ENCODE peak calls at places on chromosomes 6 and 20, in seven cellular contexts. F is suprapubic skin, J is fibroblast of villous mesenchyme, T is AG04449, L is SJSA1, S is heart right ventricle, X is lower lobe of right lung. W is an unnamed sample.

GRCh38 chr6:3887150-3887700 is 38.1 kb downstream of the FAM50B start:
- DNase-seq in F (peak; percentile 76), J (peak; percentile 61), T (no peak), L (no peak), S (peak; percentile 29), X (no peak), W (no peak)

GRCh38 chr6:30885481-30885998 is 1.2 kb downstream of the DDR1 start:
- DNase-seq in F (no peak), J (peak; percentile 19), T (no peak), L (no peak), S (no peak), X (no peak), W (no peak)

GRCh38 chr20:34546751-34547181 is 11.8 kb upstream of the MAP1LC3A start:
- DNase-seq in F (no peak), J (no peak), T (no peak), L (no peak), S (no peak), X (no peak), W (no peak)

GRCh38 chr6:329888-330691 is 37.8 kb downstream of the DUSP22 start:
- DNase-seq in F (no peak), J (peak; percentile 81), T (no peak), L (no peak), S (no peak), X (peak; percentile 49), W (no peak)

GRCh38 chr6:52820198-52820597 is 16.6 kb upstream of the GSTA1 start:
- DNase-seq in F (no peak), J (no peak), T (peak; percentile 23), L (no peak), S (no peak), X (no peak), W (no peak)

GRCh38 chr20:49542514-49542991 is 25.4 kb downstream of the PTGIS start:
- DNase-seq in F (no peak), J (no peak), T (no peak), L (peak; percentile 27), S (no peak), X (no peak), W (no peak)

GRCh38 chr6:82080767-82081166 is 166.8 kb downstream of the IBTK start:
- DNase-seq in F (no peak), J (peak; percentile 30), T (no peak), L (no peak), S (no peak), X (no peak), W (no peak)

GRCh38 chr6:125099211-125100017 is 54.2 kb upstream of the TPD52L1 start:
- DNase-seq in F (no peak), J (peak; percentile 45), T (no peak), L (peak; percentile 86), S (peak; percentile 58), X (peak; percentile 73), W (no peak)

GRCh38 chr6:106256201-106256968 is 69.2 kb downstream of the ATG5 start:
- DNase-seq in F (no peak), J (peak; percentile 38), T (no peak), L (no peak), S (no peak), X (no peak), W (no peak)

GRCh38 chr6:129872591-129872990 is 11.5 kb upstream of the TMEM244 start:
- DNase-seq in F (no peak), J (no peak), T (no peak), L (no peak), S (no peak), X (no peak), W (no peak)

GRCh38 chr6:30721198-30722024 is 1.3 kb downstream of the TUBB start:
- DNase-seq in F (peak; percentile 92), J (peak; percentile 92), T (no peak), L (peak; percentile 92), S (peak; percentile 93), X (peak; percentile 94), W (peak; percentile 78)

GRCh38 chr6:112827793-112828192 is 480.7 kb downstream of the RFPL4B start:
- DNase-seq in F (no peak), J (no peak), T (no peak), L (no peak), S (peak; percentile 56), X (no peak), W (no peak)

GRCh38 chr6:3381233-3382065 is 75.4 kb downstream of the SLC22A23 start:
- DNase-seq in F (no peak), J (no peak), T (no peak), L (no peak), S (peak; percentile 24), X (no peak), W (no peak)

GRCh38 chr6:137271245-137272183 is 52.3 kb upstream of the IFNGR1 start:
- DNase-seq in F (no peak), J (peak; percentile 59), T (no peak), L (no peak), S (no peak), X (no peak), W (peak; percentile 10)

GRCh38 chr6:96509281-96509680 is 12.3 kb upstream of the UFL1 start:
- DNase-seq in F (no peak), J (no peak), T (no peak), L (no peak), S (no peak), X (no peak), W (no peak)

GRCh38 chr20:19885981-19886665 is 128.1 kb downstream of the RIN2 start:
- DNase-seq in F (no peak), J (peak; percentile 62), T (no peak), L (peak; percentile 79), S (peak; percentile 46), X (peak; percentile 70), W (no peak)

GRCh38 chr6:40543133-40543532 is 44.0 kb downstream of the LRFN2 start:
- DNase-seq in F (no peak), J (no peak), T (no peak), L (no peak), S (no peak), X (no peak), W (no peak)

GRCh38 chr6:44053760-44054556 is 73.3 kb downstream of the MRPL14 start:
- DNase-seq in F (no peak), J (peak; percentile 96), T (no peak), L (peak; percentile 72), S (no peak), X (no peak), W (no peak)

GRCh38 chr6:134502614-134503541 is 185.0 kb upstream of the SGK1 start:
- DNase-seq in F (no peak), J (no peak), T (no peak), L (no peak), S (no peak), X (no peak), W (no peak)

GRCh38 chr6:98636941-98637340 is 197.4 kb upstream of the POU3F2 start:
- DNase-seq in F (no peak), J (no peak), T (no peak), L (no peak), S (no peak), X (no peak), W (no peak)

GRCh38 chr20:58646703-58647102 is 4.4 kb upstream of the STX16 start:
- DNase-seq in F (no peak), J (no peak), T (no peak), L (peak; percentile 22), S (no peak), X (no peak), W (no peak)

DNA sequence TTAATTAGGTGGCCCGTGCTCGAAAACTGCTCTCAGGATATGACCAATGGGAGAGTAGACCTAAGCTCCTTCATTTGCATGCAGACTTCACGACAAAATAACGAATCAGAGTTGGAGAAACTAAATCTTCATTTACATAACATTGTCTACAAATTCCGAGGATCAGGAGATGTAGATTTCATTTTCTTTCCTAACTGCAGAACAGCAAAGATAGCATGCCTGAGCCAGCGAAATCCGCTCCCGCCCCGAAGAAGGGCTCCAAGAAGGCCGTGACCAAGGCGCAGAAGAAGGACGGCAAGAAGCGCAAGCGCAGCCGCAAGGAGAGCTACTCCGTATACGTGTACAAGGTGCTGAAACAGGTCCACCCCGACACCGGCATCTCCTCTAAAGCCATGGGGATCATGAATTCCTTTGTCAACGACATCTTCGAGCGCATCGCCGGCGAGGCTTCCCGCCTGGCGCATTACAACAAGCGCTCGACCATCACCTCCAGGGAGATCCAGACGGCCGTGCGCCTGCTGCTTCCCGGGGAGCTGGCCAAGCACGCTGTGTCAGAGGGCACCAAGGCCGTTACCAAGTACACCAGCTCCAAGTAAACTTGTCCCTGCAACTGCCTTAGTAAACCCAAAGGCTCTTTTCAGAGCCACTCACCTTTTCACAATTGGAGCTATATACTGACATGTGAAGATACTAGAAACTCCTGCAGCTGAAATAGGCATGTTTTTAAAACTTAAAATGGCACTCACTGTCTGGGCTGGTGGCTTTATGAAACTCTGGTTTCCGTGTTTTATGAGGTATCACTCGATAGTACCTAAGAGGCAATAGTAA is 96.6 kb downstream of the HFE start:
- DNase-seq in F (no peak), J (peak; percentile 94), T (no peak), L (no peak), S (peak; percentile 63), X (peak; percentile 72), W (peak; percentile 72)
- H3K4me3 ChIP-seq in F (peak overlapping the region; percentile 54), J (peak overlapping the region; percentile 60), T (peak overlapping the region; percentile 57), L (peak overlapping the region; percentile 26), S (peak overlapping the region; percentile 69), X (peak overlapping the region; percentile 54), W (peak overlapping the region; percentile 61)

GRCh38 chr20:53764416-53764800 is 170.8 kb upstream of the ZNF217 start:
- DNase-seq in F (no peak), J (no peak), T (no peak), L (no peak), S (no peak), X (no peak), W (no peak)
- H3K4me3 ChIP-seq in F (no peak overlapping the region), J (no peak overlapping the region), T (no peak overlapping the region), L (peak overlapping the region; percentile 22), S (peak overlapping the region; percentile 20), X (peak overlapping the region; percentile 15), W (no peak overlapping the region)

GRCh38 chr6:88008821-88009220 is 38.8 kb upstream of the SPACA1 start:
- DNase-seq in F (no peak), J (no peak), T (no peak), L (no peak), S (no peak), X (no peak), W (no peak)

GRCh38 chr6:88008411-88008810 is 39.2 kb upstream of the SPACA1 start:
- DNase-seq in F (no peak), J (no peak), T (no peak), L (no peak), S (no peak), X (no peak), W (no peak)

GRCh38 chr6:88013015-88013414 is 34.6 kb upstream of the SPACA1 start:
- DNase-seq in F (no peak), J (no peak), T (no peak), L (no peak), S (no peak), X (no peak), W (no peak)

DNA sequence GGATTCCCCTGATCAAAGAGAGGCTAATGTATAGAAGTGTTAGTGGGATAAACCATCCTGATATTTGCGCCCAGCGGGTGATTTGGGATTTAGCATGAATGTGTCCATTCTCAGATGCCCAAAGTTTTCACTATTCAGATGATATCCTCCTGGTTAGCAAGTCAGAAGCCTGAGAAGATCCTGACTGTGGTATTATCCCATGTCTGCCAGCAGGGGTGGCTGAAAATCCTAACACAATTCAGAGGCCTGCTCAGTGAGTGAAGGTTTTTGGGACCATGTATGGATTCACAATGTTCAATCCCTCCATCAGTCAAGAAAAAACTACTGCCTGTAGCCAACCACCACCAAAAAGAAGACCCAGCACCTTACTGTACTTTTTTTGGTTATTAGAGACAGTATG is 34.1 kb upstream of the SPACA1 start:
- DNase-seq in F (no peak), J (no peak), T (no peak), L (no peak), S (no peak), X (no peak), W (no peak)
- H3K4me3 ChIP-seq in F (no peak overlapping the region), J (no peak overlapping the region), T (no peak overlapping the region), L (no peak overlapping the region), S (no peak overlapping the region), X (no peak overlapping the region), W (no peak overlapping the region)

GRCh38 chr6:27795697-27796494 is 116.3 kb downstream of the OR2B2 start:
- DNase-seq in F (no peak), J (peak; percentile 95), T (peak; percentile 63), L (peak; percentile 61), S (peak; percentile 73), X (no peak), W (peak; percentile 84)
- H3K4me3 ChIP-seq in F (no peak overlapping the region), J (no peak overlapping the region), T (no peak overlapping the region), L (no peak overlapping the region), S (no peak overlapping the region), X (no peak overlapping the region), W (no peak overlapping the region)